ENCODE peak calls at places on chromosomes 4 and X, in four cellular contexts. One of them, this sample, is unnamed.

GRCh38 chr4:147822128-147822527 is 90.2 kb downstream of the ARHGAP10 start:
- DNase-seq in breast epithelium: no peak
- DNase-seq in suprapubic skin: peak
- DNase-seq in transverse colon: peak
- DNase-seq in this sample: no peak

GRCh38 chrX:153460826-153461225 is 9.6 kb downstream of the HAUS7 start:
- DNase-seq in breast epithelium: no peak
- DNase-seq in transverse colon: peak
- DNase-seq in suprapubic skin: no peak
- DNase-seq in this sample: no peak

GRCh38 chrX:154602226-154602625 is 16.9 kb downstream of the CTAG1B start:
- DNase-seq in breast epithelium: no peak
- DNase-seq in transverse colon: no peak
- DNase-seq in suprapubic skin: peak
- DNase-seq in this sample: no peak

GRCh38 chrX:103831342-103831802 is 685 bp downstream of the RAB9B start:
- DNase-seq in transverse colon: no peak
- DNase-seq in suprapubic skin: no peak
- DNase-seq in breast epithelium: no peak
- DNase-seq in this sample: no peak

GRCh38 chr4:95361696-95361965 is 187.1 kb downstream of the UNC5C start:
- DNase-seq in transverse colon: no peak
- DNase-seq in suprapubic skin: no peak
- DNase-seq in breast epithelium: no peak
- DNase-seq in this sample: no peak

GRCh38 chr4:11480683-11481082 is 52.0 kb upstream of the HS3ST1 start:
- DNase-seq in transverse colon: no peak
- DNase-seq in suprapubic skin: no peak
- DNase-seq in breast epithelium: no peak
- DNase-seq in this sample: no peak

GRCh38 chrX:40060356-40060845 is 37.4 kb downstream of the BCOR start:
- DNase-seq in transverse colon: no peak
- DNase-seq in suprapubic skin: peak
- DNase-seq in breast epithelium: no peak
- DNase-seq in this sample: no peak

GRCh38 chrX:118455013-118455412 is 40.6 kb upstream of the DOCK11 start:
- DNase-seq in transverse colon: no peak
- DNase-seq in breast epithelium: no peak
- DNase-seq in suprapubic skin: no peak
- DNase-seq in this sample: no peak

GRCh38 chr4:73865697-73866096 is 3.5 kb upstream of the CXCL1 start:
- DNase-seq in breast epithelium: no peak
- DNase-seq in transverse colon: no peak
- DNase-seq in suprapubic skin: no peak
- DNase-seq in this sample: no peak

GRCh38 chrX:73867144-73867543 is 304.1 kb downstream of the CHIC1 start:
- DNase-seq in suprapubic skin: no peak
- DNase-seq in breast epithelium: no peak
- DNase-seq in transverse colon: no peak
- DNase-seq in this sample: no peak

GRCh38 chrX:124086411-124086810 is 124.9 kb downstream of the STAG2 start:
- DNase-seq in transverse colon: no peak
- DNase-seq in breast epithelium: no peak
- DNase-seq in suprapubic skin: no peak
- DNase-seq in this sample: no peak

GRCh38 chr4:10694151-10694825 is 9.7 kb upstream of the CLNK start:
- DNase-seq in suprapubic skin: no peak
- DNase-seq in transverse colon: no peak
- DNase-seq in breast epithelium: no peak
- DNase-seq in this sample: no peak

GRCh38 chrX:46327229-46328081 is 217.8 kb downstream of the ZNF674 start:
- DNase-seq in breast epithelium: no peak
- DNase-seq in transverse colon: peak
- DNase-seq in suprapubic skin: no peak
- DNase-seq in this sample: no peak

GRCh38 chr4:54473077-54473545 is 184.6 kb upstream of the KIT start:
- DNase-seq in transverse colon: no peak
- DNase-seq in breast epithelium: no peak
- DNase-seq in suprapubic skin: no peak
- DNase-seq in this sample: no peak

GRCh38 chr4:8307126-8307525 is 37.6 kb downstream of the HTRA3 start:
- DNase-seq in transverse colon: no peak
- DNase-seq in suprapubic skin: peak
- DNase-seq in breast epithelium: peak
- DNase-seq in this sample: no peak

GRCh38 chr4:153025402-153025801 is 89.3 kb downstream of the FHDC1 start:
- DNase-seq in suprapubic skin: no peak
- DNase-seq in transverse colon: peak
- DNase-seq in breast epithelium: no peak
- DNase-seq in this sample: no peak

GRCh38 chr4:107444-108429 is 16.6 kb upstream of the ZNF718 start:
- DNase-seq in breast epithelium: no peak
- DNase-seq in suprapubic skin: no peak
- DNase-seq in transverse colon: no peak
- DNase-seq in this sample: no peak

GRCh38 chr4:56342746-56343145 is 44.5 kb downstream of the AASDH start:
- DNase-seq in suprapubic skin: no peak
- DNase-seq in breast epithelium: no peak
- DNase-seq in transverse colon: no peak
- DNase-seq in this sample: no peak

GRCh38 chrX:1582686-1583437 is 8.5 kb upstream of the AKAP17A start:
- DNase-seq in suprapubic skin: no peak
- DNase-seq in transverse colon: no peak
- DNase-seq in breast epithelium: no peak
- DNase-seq in this sample: no peak

GRCh38 chr4:122827899-122828601 is 1.4 kb downstream of the FGF2 start:
- DNase-seq in breast epithelium: no peak
- DNase-seq in suprapubic skin: peak
- DNase-seq in transverse colon: peak
- DNase-seq in this sample: no peak

GRCh38 chrX:125289209-125289608 is 30.5 kb upstream of the TEX13C start:
- DNase-seq in suprapubic skin: no peak
- DNase-seq in breast epithelium: no peak
- DNase-seq in transverse colon: no peak
- DNase-seq in this sample: peak

GRCh38 chr4:120853101-120853940 is 69.2 kb downstream of the PRDM5 start:
- DNase-seq in transverse colon: no peak
- DNase-seq in breast epithelium: no peak
- DNase-seq in suprapubic skin: no peak
- DNase-seq in this sample: no peak

GRCh38 chrX:24150051-24150790 is 692 bp downstream of the ZFX start:
- DNase-seq in breast epithelium: peak
- DNase-seq in transverse colon: peak
- DNase-seq in suprapubic skin: peak
- DNase-seq in this sample: no peak
- H3K4me3 ChIP-seq in breast epithelium: peak
- H3K4me3 ChIP-seq in transverse colon: peak
- H3K4me3 ChIP-seq in suprapubic skin: peak
- H3K4me3 ChIP-seq in this sample: peak

GRCh38 chrX:112841114-112841819 is 636 bp upstream of the AMOT start:
- DNase-seq in transverse colon: peak
- DNase-seq in suprapubic skin: peak
- DNase-seq in breast epithelium: peak
- DNase-seq in this sample: peak
- TF ChIP-seq POLR2AphosphoS5 in transverse colon: peak
- TF ChIP-seq POLR2AphosphoS5 in suprapubic skin: no peak
- TF ChIP-seq POLR2AphosphoS5 in breast epithelium: no peak
- TF ChIP-seq POLR2AphosphoS5 in this sample: peak

DNA sequence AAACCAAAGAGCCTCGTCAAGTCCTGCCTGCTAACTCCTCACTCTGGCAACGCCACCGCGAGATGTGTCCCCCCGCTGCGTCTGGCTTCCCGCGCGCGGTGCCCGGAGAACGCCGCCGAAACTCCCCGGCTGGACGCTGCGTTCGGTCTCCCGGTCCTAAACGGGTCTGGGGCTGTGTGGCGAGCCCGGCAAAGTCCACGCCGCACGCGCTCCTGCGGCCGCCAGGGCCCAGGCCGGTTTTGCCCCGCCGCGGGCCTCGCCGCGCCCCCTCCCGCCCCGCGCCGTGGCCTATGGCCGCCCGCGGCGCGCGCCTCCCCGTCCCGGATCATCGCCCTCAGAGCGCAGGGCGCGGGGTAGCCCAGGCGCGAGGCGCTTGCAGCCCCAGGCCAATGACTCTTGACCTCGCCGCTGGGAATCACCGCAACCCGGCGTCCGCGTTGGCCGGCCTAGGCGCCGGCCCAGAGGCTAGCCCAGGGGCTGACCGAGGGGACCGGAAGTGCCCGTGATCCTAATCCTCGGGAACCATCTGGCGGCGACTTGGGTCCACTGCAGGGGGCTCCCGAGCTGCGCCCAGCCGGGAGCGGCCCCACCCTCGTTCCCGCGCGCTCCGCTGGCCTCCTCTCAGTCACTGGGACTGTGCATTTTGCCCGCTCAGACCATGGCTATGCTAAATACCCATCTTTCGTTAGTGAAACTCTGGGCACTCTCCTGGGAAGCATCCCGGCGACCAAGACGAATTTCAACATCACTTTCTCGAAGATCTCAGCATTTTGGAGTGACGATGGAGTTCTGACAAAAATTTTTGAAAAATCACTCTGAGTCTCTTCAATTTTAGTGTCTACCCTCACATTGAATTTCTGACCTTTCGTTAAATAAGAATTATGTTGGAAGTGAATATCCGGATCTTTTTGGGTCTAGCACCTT is at the start of gene AADAT:
- DNase-seq in transverse colon: peak
- DNase-seq in breast epithelium: no peak
- DNase-seq in suprapubic skin: peak
- DNase-seq in this sample: no peak
- H3K27ac ChIP-seq in transverse colon: peak
- H3K27ac ChIP-seq in breast epithelium: no peak
- H3K27ac ChIP-seq in suprapubic skin: peak
- H3K27ac ChIP-seq in this sample: no peak

DNA sequence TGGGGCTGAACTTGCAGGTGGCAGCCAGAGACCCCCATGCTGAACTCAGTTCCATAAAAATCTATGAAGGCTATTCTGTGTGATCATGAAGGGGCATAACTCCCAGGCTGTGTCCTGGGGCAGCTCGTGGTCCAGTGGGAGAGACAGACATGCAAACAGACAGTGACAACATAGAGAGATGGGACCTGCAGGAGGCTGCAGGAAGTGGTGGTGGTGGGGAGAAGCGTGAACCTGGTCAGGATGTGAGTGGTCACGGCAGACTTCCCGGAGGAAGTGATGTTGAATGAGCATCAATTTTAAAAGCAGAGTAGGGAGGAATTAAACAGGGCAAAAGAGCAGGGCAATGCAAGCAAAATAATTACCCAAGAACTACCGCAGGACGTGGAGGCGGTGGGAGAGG is 23.2 kb upstream of the SORCS2 start:
- DNase-seq in transverse colon: no peak
- DNase-seq in suprapubic skin: peak
- DNase-seq in breast epithelium: no peak
- DNase-seq in this sample: no peak
- H3K4me3 ChIP-seq in transverse colon: no peak
- H3K4me3 ChIP-seq in suprapubic skin: no peak
- H3K4me3 ChIP-seq in breast epithelium: no peak
- H3K4me3 ChIP-seq in this sample: no peak

GRCh38 chr4:168537086-168537485 is 40.2 kb downstream of the PALLD start:
- DNase-seq in transverse colon: no peak
- DNase-seq in suprapubic skin: no peak
- DNase-seq in breast epithelium: no peak
- DNase-seq in this sample: no peak

GRCh38 chr4:168540865-168541607 is 44.2 kb downstream of the PALLD start:
- DNase-seq in breast epithelium: no peak
- DNase-seq in suprapubic skin: no peak
- DNase-seq in transverse colon: no peak
- DNase-seq in this sample: no peak

GRCh38 chr4:168537556-168537955 is 40.7 kb downstream of the PALLD start:
- DNase-seq in breast epithelium: no peak
- DNase-seq in suprapubic skin: no peak
- DNase-seq in transverse colon: no peak
- DNase-seq in this sample: no peak

GRCh38 chr4:168540086-168540864 is 43.4 kb downstream of the PALLD start:
- DNase-seq in breast epithelium: no peak
- DNase-seq in transverse colon: no peak
- DNase-seq in suprapubic skin: no peak
- DNase-seq in this sample: no peak

DNA sequence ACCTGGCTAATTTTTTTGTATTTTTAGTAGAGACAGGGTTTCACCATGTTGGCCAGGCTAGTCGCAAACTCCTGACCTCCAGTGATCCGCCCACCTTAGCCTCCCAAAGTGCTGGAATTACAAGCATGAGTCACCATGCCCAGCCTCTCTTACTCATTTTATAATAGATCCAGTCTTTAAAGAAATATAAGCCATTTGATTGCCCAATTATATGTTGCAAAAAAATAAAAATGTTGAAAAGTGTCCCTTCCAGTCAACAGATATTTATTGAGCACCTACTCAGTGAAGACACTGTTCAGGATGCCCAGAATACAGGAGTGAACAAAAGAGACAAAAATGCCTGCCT is 44.7 kb downstream of the PALLD start:
- DNase-seq in suprapubic skin: no peak
- DNase-seq in transverse colon: no peak
- DNase-seq in breast epithelium: no peak
- DNase-seq in this sample: no peak
- TF ChIP-seq POLR2AphosphoS5 in suprapubic skin: no peak
- TF ChIP-seq POLR2AphosphoS5 in transverse colon: no peak
- TF ChIP-seq POLR2AphosphoS5 in breast epithelium: no peak
- TF ChIP-seq POLR2AphosphoS5 in this sample: no peak

GRCh38 chr4:185142563-185142910 is 529 bp upstream of the SLC25A4 start:
- DNase-seq in breast epithelium: no peak
- DNase-seq in suprapubic skin: no peak
- DNase-seq in transverse colon: no peak
- DNase-seq in this sample: no peak
- H3K27ac ChIP-seq in breast epithelium: peak
- H3K27ac ChIP-seq in suprapubic skin: peak
- H3K27ac ChIP-seq in transverse colon: peak
- H3K27ac ChIP-seq in this sample: no peak

GRCh38 chrX:66014084-66014483 is 25.8 kb downstream of the VSIG4 start:
- DNase-seq in suprapubic skin: no peak
- DNase-seq in breast epithelium: no peak
- DNase-seq in transverse colon: no peak
- DNase-seq in this sample: no peak

GRCh38 chrX:66015906-66016689 is 23.8 kb downstream of the VSIG4 start:
- DNase-seq in suprapubic skin: no peak
- DNase-seq in transverse colon: no peak
- DNase-seq in breast epithelium: no peak
- DNase-seq in this sample: no peak

GRCh38 chrX:66015152-66015827 is 24.6 kb downstream of the VSIG4 start:
- DNase-seq in suprapubic skin: no peak
- DNase-seq in transverse colon: peak
- DNase-seq in breast epithelium: no peak
- DNase-seq in this sample: no peak

GRCh38 chrX:66013195-66013816 is 26.6 kb downstream of the VSIG4 start:
- DNase-seq in suprapubic skin: no peak
- DNase-seq in breast epithelium: no peak
- DNase-seq in transverse colon: no peak
- DNase-seq in this sample: no peak

DNA sequence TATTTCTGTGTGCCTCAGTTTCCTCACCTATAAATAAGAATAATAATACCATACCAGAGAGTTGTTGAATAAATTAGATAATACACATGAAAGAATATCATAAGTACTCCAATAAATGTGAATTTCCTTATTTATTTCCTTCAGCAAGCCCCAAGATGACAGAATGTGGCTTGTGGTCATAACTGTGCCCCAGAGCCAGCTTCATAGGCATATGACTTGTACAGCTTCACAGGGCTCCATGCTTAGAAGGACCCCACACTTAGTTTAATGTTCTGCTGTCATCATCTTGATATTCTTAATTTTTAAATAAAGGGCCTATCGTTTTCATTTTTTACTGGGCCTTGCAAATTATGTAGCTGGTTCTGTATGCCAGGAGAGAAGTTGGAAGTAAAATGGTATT is 25.3 kb downstream of the VSIG4 start:
- DNase-seq in suprapubic skin: no peak
- DNase-seq in breast epithelium: no peak
- DNase-seq in transverse colon: no peak
- DNase-seq in this sample: no peak
- H3K4me3 ChIP-seq in suprapubic skin: no peak
- H3K4me3 ChIP-seq in breast epithelium: no peak
- H3K4me3 ChIP-seq in transverse colon: no peak
- H3K4me3 ChIP-seq in this sample: no peak

This sample was measured in SK-N-MC.